ENCODE peak calls at places on chromosome 7, in eight cellular contexts. Q is tibial artery, H is brain microvascular endothelial cell, A is GM13977, P is dorsolateral prefrontal cortex, G is IMR-90, S is cardiac muscle cell, Y is lower leg skin. E is an unnamed sample.

GRCh38 chr7:2436341-2437104 is 33.1 kb downstream of the CHST12 start:
- DNase-seq in P (no peak), Q (no peak), G (no peak), Y (no peak), A (no peak), S (no peak), H (no peak), E (no peak)

GRCh38 chr7:47536705-47537611 is 45.0 kb downstream of the TNS3 start:
- DNase-seq in A (no peak), H (peak), Y (peak), Q (peak), S (peak), G (peak), P (peak), E (peak)

GRCh38 chr7:35353481-35353880 is 99.6 kb upstream of the TBX20 start:
- DNase-seq in S (no peak), G (no peak), A (no peak), P (no peak), Q (no peak), Y (no peak), H (no peak), E (no peak)

GRCh38 chr7:148856891-148857290 is 27.2 kb downstream of the EZH2 start:
- DNase-seq in G (peak), S (peak), A (peak), H (peak), Y (no peak), P (no peak), Q (no peak), E (peak)

GRCh38 chr7:98900815-98901214 is 22.5 kb downstream of the TRRAP start:
- DNase-seq in Q (no peak), Y (no peak), S (no peak), G (no peak), A (no peak), P (no peak), H (no peak), E (no peak)

GRCh38 chr7:66739477-66739876 is 1.1 kb upstream of the RABGEF1 start:
- DNase-seq in A (no peak), Q (no peak), S (peak), H (no peak), P (no peak), G (no peak), Y (no peak), E (no peak)

GRCh38 chr7:135210818-135211178 is 528 bp downstream of the WDR91 start:
- DNase-seq in H (peak), P (no peak), S (peak), G (peak), Y (no peak), A (no peak), Q (no peak), E (no peak)

GRCh38 chr7:45922810-45923209 is 1.7 kb upstream of the IGFBP3 start:
- DNase-seq in Q (no peak), G (no peak), A (no peak), S (peak), H (no peak), P (no peak), Y (no peak), E (peak)

GRCh38 chr7:1494447-1494846 is 9.7 kb downstream of the INTS1 start:
- DNase-seq in H (no peak), G (no peak), A (no peak), S (no peak), Y (no peak), Q (no peak), P (peak), E (no peak)

GRCh38 chr7:1940863-1941262 is 270.8 kb downstream of the ELFN1 start:
- DNase-seq in H (no peak), A (no peak), Q (no peak), P (no peak), S (no peak), G (no peak), Y (no peak), E (no peak)

GRCh38 chr7:20407585-20408466 is 77.1 kb downstream of the ITGB8 start:
- DNase-seq in A (no peak), Q (peak), S (peak), P (no peak), H (peak), Y (peak), G (peak), E (peak)

GRCh38 chr7:157278791-157279678 is 57.8 kb upstream of the DNAJB6 start:
- DNase-seq in P (peak), Y (no peak), A (peak), S (peak), H (no peak), Q (no peak), G (no peak), E (no peak)

GRCh38 chr7:36430881-36431280 is 41.2 kb downstream of the ANLN start:
- DNase-seq in S (peak), Y (no peak), P (no peak), H (no peak), G (no peak), Q (no peak), A (no peak), E (no peak)

GRCh38 chr7:105738133-105738532 is 138.3 kb downstream of the ATXN7L1 start:
- DNase-seq in G (no peak), H (no peak), Y (no peak), P (no peak), Q (no peak), S (no peak), A (no peak), E (no peak)

GRCh38 chr7:44607141-44608068 is 978 bp downstream of the OGDH start:
- DNase-seq in A (peak), Y (no peak), S (no peak), G (no peak), P (no peak), H (no peak), Q (no peak), E (no peak)

GRCh38 chr7:12687213-12688171 is at the start of gene ARL4A:
- DNase-seq in S (peak), Q (peak), H (peak), P (peak), Y (peak), A (peak), G (peak), E (peak)

GRCh38 chr7:27167170-27167505 is 1.8 kb upstream of the HOXA9 start:
- DNase-seq in Y (no peak), A (no peak), Q (no peak), G (no peak), H (no peak), P (no peak), S (no peak), E (no peak)

GRCh38 chr7:141072548-141073172 is 1.2 kb upstream of the TMEM178B start:
- DNase-seq in A (peak), Q (no peak), S (peak), Y (no peak), G (peak), H (peak), P (peak), E (peak)

GRCh38 chr7:26681819-26682418 is 182.5 kb downstream of the SKAP2 start:
- DNase-seq in Q (no peak), A (peak), Y (no peak), P (no peak), G (peak), S (peak), H (no peak), E (no peak)

GRCh38 chr7:64872809-64873500 is 30.1 kb upstream of the ZNF273 start:
- DNase-seq in S (no peak), P (no peak), Y (no peak), Q (no peak), H (no peak), A (no peak), G (no peak), E (no peak)

GRCh38 chr7:20545016-20545415 is 70.5 kb upstream of the ABCB5 start:
- DNase-seq in S (no peak), Y (no peak), A (no peak), Q (no peak), G (no peak), H (no peak), P (no peak), E (no peak)

GRCh38 chr7:33044986-33045385 is 17.6 kb downstream of the NT5C3A start:
- DNase-seq in Y (no peak), P (no peak), Q (no peak), H (no peak), G (no peak), S (no peak), A (peak), E (peak)

GRCh38 chr7:41691286-41691966 is 11.5 kb downstream of the INHBA start:
- DNase-seq in G (peak), Q (no peak), H (no peak), Y (no peak), P (no peak), S (no peak), A (no peak), E (no peak)

GRCh38 chr7:41694490-41694889 is 8.4 kb downstream of the INHBA start:
- DNase-seq in P (no peak), Y (no peak), H (no peak), A (no peak), S (no peak), Q (no peak), G (peak), E (no peak)

GRCh38 chr7:41695661-41696322 is 7.1 kb downstream of the INHBA start:
- DNase-seq in A (no peak), G (peak), Y (no peak), Q (no peak), S (peak), H (peak), P (no peak), E (peak)

GRCh38 chr7:41696323-41696916 is 6.5 kb downstream of the INHBA start:
- DNase-seq in H (peak), S (peak), A (no peak), P (peak), Y (peak), G (peak), Q (peak), E (no peak)

GRCh38 chr7:41693150-41693997 is 9.5 kb downstream of the INHBA start:
- DNase-seq in G (peak), H (no peak), A (no peak), Q (no peak), Y (no peak), P (no peak), S (peak), E (no peak)
- TF ChIP-seq CTCF in G (peak), H (peak), A (no peak), Q (peak), Y (no peak), P (no peak), S (peak), E (peak)

GRCh38 chr7:25392571-25393338 is 164.5 kb upstream of the NPVF start:
- DNase-seq in Y (no peak), P (no peak), A (no peak), S (no peak), Q (no peak), G (no peak), H (no peak), E (no peak)
- TF ChIP-seq CTCF in Y (no peak), P (no peak), A (no peak), S (no peak), Q (no peak), G (no peak), H (peak), E (no peak)

GRCh38 chr7:116225860-116226259 is 15.5 kb downstream of the TES start:
- DNase-seq in Y (no peak), P (no peak), A (no peak), H (no peak), G (no peak), Q (no peak), S (no peak), E (no peak)

GRCh38 chr7:116224492-116225098 is 14.3 kb downstream of the TES start:
- DNase-seq in P (no peak), G (no peak), Y (no peak), H (peak), Q (no peak), A (no peak), S (no peak), E (no peak)

GRCh38 chr7:116227678-116228239 is 17.4 kb downstream of the TES start:
- DNase-seq in G (peak), A (no peak), P (no peak), Y (no peak), H (peak), S (peak), Q (no peak), E (peak)

GRCh38 chr7:116228241-116228640 is 17.9 kb downstream of the TES start:
- DNase-seq in G (no peak), Y (no peak), H (no peak), P (no peak), S (no peak), Q (no peak), A (no peak), E (no peak)

DNA sequence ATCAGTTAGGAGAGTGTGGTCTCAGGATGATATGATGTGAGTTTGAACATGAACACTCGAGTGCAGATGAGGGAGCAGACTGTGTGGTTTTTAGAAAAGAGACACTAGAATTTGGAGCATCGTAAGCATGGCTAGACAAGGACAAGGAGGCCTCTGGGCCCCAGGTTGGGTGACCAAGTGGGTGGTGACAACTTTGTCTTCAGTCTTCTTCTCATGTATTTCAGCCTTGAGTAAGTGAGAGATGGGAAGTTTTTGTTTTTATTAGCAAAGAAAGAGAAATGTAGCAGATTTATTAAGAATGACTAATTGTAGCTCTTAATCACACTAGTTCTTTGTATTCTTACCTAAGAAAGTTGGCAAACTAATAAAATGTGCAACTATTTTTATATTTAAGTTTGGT is 16.3 kb downstream of the TES start:
- DNase-seq in H (no peak), G (peak), A (no peak), Y (no peak), P (no peak), S (no peak), Q (no peak), E (no peak)
- TF ChIP-seq CTCF in H (no peak), G (no peak), A (no peak), Y (no peak), P (no peak), S (no peak), Q (no peak), E (no peak)

DNA sequence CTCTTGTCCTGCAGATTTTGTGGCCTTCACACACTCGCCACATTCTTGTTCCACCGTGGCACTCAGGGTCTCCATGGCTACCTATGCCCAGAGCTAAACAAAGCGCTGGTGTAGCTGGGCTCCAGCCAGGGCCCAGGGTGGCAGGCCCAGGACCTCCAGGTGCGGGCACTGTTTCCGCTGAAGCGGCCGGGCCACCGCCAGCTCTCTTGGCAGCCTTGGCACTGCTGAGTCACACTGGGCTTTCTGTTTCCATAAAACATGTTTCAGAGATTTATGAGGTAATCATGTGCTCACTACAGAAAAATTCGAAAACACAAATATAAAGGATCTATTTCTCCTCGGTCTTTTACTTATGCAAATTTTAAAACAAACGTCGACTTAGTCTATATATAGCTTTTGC is 51.3 kb downstream of the AOC1 start:
- DNase-seq in P (peak), Y (no peak), H (no peak), S (no peak), Q (no peak), G (peak), A (no peak), E (peak)
- TF ChIP-seq CTCF in P (no peak), Y (no peak), H (no peak), S (no peak), Q (no peak), G (no peak), A (no peak), E (no peak)

GRCh38 chr7:115217373-115217772 is 295.5 kb downstream of the MDFIC start:
- DNase-seq in S (peak), G (no peak), Y (no peak), P (no peak), Q (no peak), H (no peak), A (peak), E (no peak)
- TF ChIP-seq CTCF in S (peak), G (peak), Y (no peak), P (no peak), Q (peak), H (no peak), A (peak), E (no peak)

GRCh38 chr7:116672596-116673503 is 854 bp downstream of the MET start:
- DNase-seq in H (no peak), P (peak), S (peak), G (peak), A (no peak), Q (peak), Y (no peak), E (peak)

GRCh38 chr7:116671111-116671510 is 885 bp upstream of the MET start:
- DNase-seq in Y (no peak), S (no peak), G (no peak), P (no peak), H (no peak), A (no peak), Q (no peak), E (no peak)

GRCh38 chr7:116673504-116673865 is 1.5 kb downstream of the MET start:
- DNase-seq in Y (no peak), H (no peak), G (no peak), S (no peak), Q (no peak), A (no peak), P (no peak), E (no peak)

GRCh38 chr7:116670409-116671036 is 1.5 kb upstream of the MET start:
- DNase-seq in Y (no peak), Q (no peak), H (no peak), G (peak), A (no peak), P (no peak), S (no peak), E (peak)

GRCh38 chr7:116671681-116672595 is at the start of gene MET:
- DNase-seq in Y (peak), Q (peak), A (peak), S (peak), H (peak), P (peak), G (peak), E (peak)
- TF ChIP-seq CTCF in Y (peak), Q (peak), A (peak), S (peak), H (peak), P (peak), G (peak), E (peak)

GRCh38 chr7:139828880-139829653 is at the start of gene TBXAS1:
- DNase-seq in S (no peak), G (peak), P (no peak), A (peak), Q (no peak), H (no peak), Y (peak), E (no peak)

GRCh38 chr7:139829654-139830130 is 628 bp downstream of the TBXAS1 start:
- DNase-seq in Q (no peak), Y (no peak), S (peak), H (no peak), A (peak), G (peak), P (no peak), E (peak)

GRCh38 chr7:139825666-139826290 is 3.3 kb upstream of the TBXAS1 start:
- DNase-seq in Y (no peak), G (peak), A (no peak), H (peak), S (peak), P (peak), Q (no peak), E (peak)

GRCh38 chr7:139828446-139828845 is 618 bp upstream of the TBXAS1 start:
- DNase-seq in H (no peak), Y (no peak), P (no peak), Q (no peak), A (no peak), G (no peak), S (no peak), E (no peak)

DNA sequence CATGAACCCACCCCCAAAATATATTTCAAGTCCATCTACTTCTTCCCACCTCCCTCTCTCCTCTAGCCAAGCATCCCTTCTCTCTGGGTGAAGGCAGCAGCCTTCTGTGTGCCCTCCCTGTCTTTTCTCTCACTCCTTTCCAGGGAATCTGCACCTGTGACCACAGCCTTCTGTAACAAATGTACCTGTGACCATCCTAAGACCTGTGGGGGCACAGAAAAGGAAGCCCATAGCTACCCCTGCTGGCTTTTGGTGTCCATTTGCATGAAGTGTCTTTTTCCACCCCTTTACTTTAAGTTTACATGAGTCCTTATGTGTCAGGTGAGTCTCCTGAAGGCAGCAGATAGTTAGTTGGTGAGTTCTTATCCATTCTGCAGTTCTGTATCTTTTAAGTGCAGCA is 2.0 kb upstream of the TBXAS1 start:
- DNase-seq in A (no peak), G (no peak), Y (no peak), H (no peak), P (no peak), S (no peak), Q (no peak), E (no peak)
- TF ChIP-seq CTCF in A (peak), G (no peak), Y (no peak), H (peak), P (no peak), S (no peak), Q (peak), E (no peak)

DNA sequence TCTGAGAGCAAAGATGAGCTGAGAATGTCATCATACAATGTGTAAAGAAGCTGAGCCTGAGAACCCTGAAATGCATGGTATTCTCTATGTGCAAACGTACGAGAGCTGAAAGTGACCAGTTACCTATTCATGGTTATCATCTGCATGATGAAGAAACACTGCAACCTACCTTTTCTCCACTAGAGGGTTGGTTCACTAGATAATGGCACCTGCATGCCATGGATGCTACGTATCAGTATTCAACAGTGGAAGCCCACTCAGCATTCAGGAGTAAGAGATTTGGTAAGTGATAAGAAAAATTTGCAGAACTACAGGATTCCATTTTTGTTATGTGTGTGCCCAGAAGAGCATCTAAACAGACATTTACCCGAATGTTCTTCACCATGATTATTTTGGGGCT is 145.4 kb downstream of the PTPRN2 start:
- DNase-seq in S (no peak), P (no peak), Q (no peak), Y (no peak), A (no peak), G (no peak), H (no peak), E (no peak)
- TF ChIP-seq CTCF in S (no peak), P (peak), Q (no peak), Y (no peak), A (no peak), G (no peak), H (peak), E (no peak)